ENCODE peak calls at places on chromosome 20, in four cellular contexts. D is progenitor cell of endocrine pancreas, F is HT1080, E is HTR-8/SVneo. K is an unnamed sample.

GRCh38 chr20:1934162-1934561 is 39.0 kb downstream of the SIRPA start:
- DNase-seq in E (no peak), F (peak; percentile 32), D (no peak), K (no peak)

GRCh38 chr20:38579219-38579618 is 1.8 kb upstream of the ADIG start:
- DNase-seq in D (no peak), F (no peak), E (no peak), K (no peak)

GRCh38 chr20:24917797-24918578 is 31.1 kb upstream of the CST7 start:
- DNase-seq in F (peak; percentile 60), E (peak; percentile 65), D (peak; percentile 67), K (peak; percentile 64)

GRCh38 chr20:51749674-51750036 is 18.5 kb downstream of the ATP9A start:
- DNase-seq in F (peak; percentile 70), E (no peak), D (no peak), K (peak; percentile 68)

GRCh38 chr20:17504898-17505663 is 26.1 kb downstream of the BFSP1 start:
- DNase-seq in E (peak; percentile 57), D (no peak), F (peak; percentile 63), K (peak; percentile 67)

GRCh38 chr20:4082406-4083102 is 67.2 kb upstream of the RNF24 start:
- DNase-seq in F (peak; percentile 88), D (no peak), E (peak; percentile 81), K (peak; percentile 72)

GRCh38 chr20:47278907-47279348 is 77.6 kb downstream of the ZMYND8 start:
- DNase-seq in E (no peak), F (peak; percentile 86), D (no peak), K (no peak)

GRCh38 chr20:31490752-31491151 is 15.7 kb downstream of the REM1 start:
- DNase-seq in D (no peak), E (no peak), F (no peak), K (no peak)

GRCh38 chr20:24157213-24157612 is 168.6 kb upstream of the GGTLC1 start:
- DNase-seq in E (no peak), D (no peak), F (no peak), K (no peak)

GRCh38 chr20:50260480-50261221 is 70.0 kb downstream of the CEBPB start:
- DNase-seq in E (no peak), D (no peak), F (no peak), K (no peak)

GRCh38 chr20:53040678-53041674 is 68.8 kb downstream of the TSHZ2 start:
- DNase-seq in D (no peak), F (no peak), E (no peak), K (no peak)

GRCh38 chr20:8152183-8152582 is 20.1 kb downstream of the PLCB1 start:
- DNase-seq in D (no peak), F (peak; percentile 38), E (no peak), K (peak; percentile 82)

GRCh38 chr20:4989570-4989969 is 11.7 kb downstream of the SLC23A2 start:
- DNase-seq in F (no peak), D (no peak), E (no peak), K (no peak)

GRCh38 chr20:1720845-1721475 is 63.4 kb upstream of the SIRPG start:
- DNase-seq in D (no peak), E (no peak), F (no peak), K (no peak)

GRCh38 chr20:53805895-53806384 is 212.3 kb upstream of the ZNF217 start:
- DNase-seq in E (peak; percentile 95), F (peak; percentile 74), D (no peak), K (peak; percentile 67)

GRCh38 chr20:46913329-46914044 is 18.8 kb downstream of the EYA2 start:
- DNase-seq in F (no peak), E (no peak), D (no peak), K (no peak)

GRCh38 chr20:62552613-62553012 is 76.8 kb upstream of the GATA5 start:
- DNase-seq in F (no peak), E (no peak), D (no peak), K (no peak)

GRCh38 chr20:6051505-6051904 is 2.4 kb downstream of the LRRN4 start:
- DNase-seq in F (no peak), E (no peak), D (no peak), K (no peak)

K was measured in lung microvascular endothelial cell.